ENCODE peak calls at places on chromosomes 11 and 22, in eight cellular contexts. Y, W, D, I, X, A, O and R are unnamed samples.
A peak's percentile ranks its signal among the peaks of the same experiment; 100 is the strongest.

GRCh38 chr11:64817476-64817875 is 7.1 kb upstream of the MEN1 start:
- DNase-seq in W (no peak), I (no peak), A (no peak), O (no peak), Y (no peak), X (no peak), D (no peak), R (no peak)

GRCh38 chr11:129141748-129142475 is 50.2 kb downstream of the ARHGAP32 start:
- DNase-seq in X (no peak), D (no peak), I (no peak), O (no peak), A (no peak), Y (peak; percentile 38), W (no peak), R (peak; percentile 45)

GRCh38 chr11:132623496-132623895 is 908.8 kb downstream of the OPCML start:
- DNase-seq in Y (no peak), I (no peak), D (no peak), A (no peak), W (no peak), X (no peak), O (no peak), R (no peak)

GRCh38 chr11:7936615-7937014 is 4.9 kb downstream of the OR10A3 start:
- DNase-seq in Y (no peak), I (no peak), X (no peak), W (no peak), O (no peak), A (no peak), D (no peak), R (no peak)

GRCh38 chr11:1229471-1230120 is 6.7 kb downstream of the MUC5B start:
- DNase-seq in A (peak; percentile 7), W (no peak), D (no peak), X (no peak), I (peak; percentile 73), Y (no peak), O (peak; percentile 8), R (peak; percentile 44)

GRCh38 chr22:41940853-41941765 is 5.8 kb downstream of the CENPM start:
- DNase-seq in Y (peak; percentile 86), O (peak; percentile 82), D (peak; percentile 82), X (peak; percentile 88), W (peak; percentile 87), A (peak; percentile 66), I (peak; percentile 94), R (peak; percentile 84)

GRCh38 chr22:22593250-22593649 is 34.2 kb upstream of the PRAME start:
- DNase-seq in X (no peak), A (no peak), W (no peak), I (no peak), D (no peak), Y (no peak), O (no peak), R (no peak)

GRCh38 chr11:130478204-130478701 is 29.8 kb downstream of the ADAMTS15 start:
- DNase-seq in O (peak; percentile 80), A (no peak), W (no peak), X (no peak), Y (peak; percentile 95), I (no peak), D (no peak), R (peak; percentile 90)

GRCh38 chr22:25081409-25081824 is 118.2 kb upstream of the CRYBB3 start:
- DNase-seq in D (peak; percentile 28), X (no peak), O (no peak), Y (peak; percentile 39), I (no peak), W (peak; percentile 54), A (peak; percentile 50), R (no peak)

GRCh38 chr11:128627666-128628342 is 40.4 kb upstream of the ETS1 start:
- DNase-seq in W (no peak), A (no peak), O (no peak), I (no peak), Y (no peak), D (no peak), X (no peak), R (no peak)

GRCh38 chr11:46457659-46458058 is 66.1 kb upstream of the CHRM4 start:
- DNase-seq in A (no peak), I (no peak), Y (peak; percentile 54), W (no peak), O (no peak), X (peak; percentile 86), D (no peak), R (no peak)

GRCh38 chr11:46382644-46383403 is 1.4 kb downstream of the MDK start:
- DNase-seq in X (no peak), W (no peak), Y (peak; percentile 69), D (no peak), A (peak; percentile 68), O (no peak), I (no peak), R (peak; percentile 57)

GRCh38 chr22:19765477-19766234 is 5.1 kb downstream of the TBX1 start:
- DNase-seq in A (peak; percentile 70), O (peak; percentile 37), X (no peak), D (no peak), W (peak; percentile 15), Y (peak; percentile 29), I (no peak), R (peak; percentile 41)

GRCh38 chr11:82680252-82680651 is 53.4 kb downstream of the FAM181B start:
- DNase-seq in O (no peak), Y (no peak), A (no peak), I (no peak), D (peak; percentile 34), X (no peak), W (no peak), R (no peak)

GRCh38 chr11:33044281-33044680 is 4.9 kb downstream of the TCP11L1 start:
- DNase-seq in X (no peak), W (no peak), A (no peak), I (no peak), D (no peak), Y (no peak), O (no peak), R (no peak)

GRCh38 chr11:68014157-68014965 is 4.2 kb downstream of the ALDH3B1 start:
- DNase-seq in I (no peak), A (no peak), X (peak; percentile 92), Y (peak; percentile 87), D (no peak), O (no peak), W (no peak), R (peak; percentile 77)

GRCh38 chr11:134045799-134046635 is 22.9 kb upstream of the JAM3 start:
- DNase-seq in I (no peak), D (no peak), A (no peak), W (no peak), O (peak; percentile 50), Y (peak; percentile 18), X (peak; percentile 53), R (peak; percentile 42)

GRCh38 chr11:29153078-29153477 is 863.8 kb downstream of the KCNA4 start:
- DNase-seq in I (no peak), Y (no peak), X (no peak), W (no peak), A (no peak), D (no peak), O (no peak), R (no peak)

GRCh38 chr11:70270877-70271634 is 566 bp downstream of the PPFIA1 start:
- DNase-seq in D (no peak), Y (peak; percentile 68), A (peak; percentile 62), X (peak; percentile 81), W (peak; percentile 41), O (peak; percentile 47), I (no peak), R (peak; percentile 79)

GRCh38 chr22:50151571-50152537 is 18.7 kb upstream of the PANX2 start:
- DNase-seq in W (no peak), X (no peak), O (no peak), A (no peak), I (peak; percentile 71), D (no peak), Y (no peak), R (peak; percentile 21)

GRCh38 chr22:21025763-21026755 is 6.3 kb downstream of the SLC7A4 start:
- DNase-seq in Y (no peak), O (no peak), D (no peak), X (no peak), I (no peak), W (no peak), A (no peak), R (peak; percentile 44)
- H3K27ac ChIP-seq in Y (no peak overlapping the region), O (no peak overlapping the region), D (no peak overlapping the region), X (no peak overlapping the region), I (no peak overlapping the region), W (no peak overlapping the region), A (no peak overlapping the region), R (no peak overlapping the region)

DNA sequence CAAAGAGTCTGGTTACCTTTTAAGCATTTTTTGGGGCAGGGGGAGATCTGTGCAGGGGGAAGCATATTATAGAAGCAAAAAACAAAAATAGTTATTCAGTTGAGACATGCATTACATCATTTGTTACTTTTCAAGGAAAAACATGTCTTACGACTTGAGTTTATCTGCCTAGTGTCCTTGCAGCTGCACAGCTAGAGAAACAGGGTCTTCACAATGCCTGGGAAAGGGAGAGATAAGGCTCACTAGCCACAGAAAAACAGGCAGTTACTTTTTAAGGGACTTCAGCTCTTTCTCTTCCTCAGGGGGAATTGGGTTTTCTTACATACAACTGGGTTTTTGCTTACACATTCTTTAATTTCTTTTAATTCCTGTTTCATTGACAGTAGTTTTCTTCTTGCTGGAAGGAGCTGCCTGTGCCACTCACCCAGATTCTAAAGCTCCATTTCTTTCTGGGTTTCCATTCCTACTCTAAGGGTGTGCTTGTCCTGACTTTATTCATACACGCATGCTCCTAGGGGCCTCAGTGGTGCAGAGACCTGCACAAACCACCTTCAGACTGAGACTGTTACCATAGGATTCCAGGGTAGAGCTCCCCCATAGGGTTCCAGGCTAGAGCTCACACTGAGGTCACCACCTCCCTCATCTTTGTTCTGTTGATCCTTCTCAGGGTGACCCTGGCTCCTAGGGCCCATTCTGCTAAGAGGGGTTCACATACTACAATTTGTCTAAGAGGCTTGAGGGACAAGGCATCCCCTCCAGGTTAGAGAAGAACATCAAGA is 14.7 kb upstream of the UBQLNL start:
- DNase-seq in A (peak; percentile 51), O (no peak), X (no peak), W (no peak), D (no peak), I (no peak), Y (no peak), R (no peak)
- H3K4me1 ChIP-seq in A (no peaks in the 10 kb centered on the region), O (no peaks in the 10 kb centered on the region), X (no peaks in the 10 kb centered on the region), W (no peaks in the 10 kb centered on the region), D (no peaks in the 10 kb centered on the region), I (no peaks in the 10 kb centered on the region), Y (no peaks in the 10 kb centered on the region), R (no peaks in the 10 kb centered on the region)

DNA sequence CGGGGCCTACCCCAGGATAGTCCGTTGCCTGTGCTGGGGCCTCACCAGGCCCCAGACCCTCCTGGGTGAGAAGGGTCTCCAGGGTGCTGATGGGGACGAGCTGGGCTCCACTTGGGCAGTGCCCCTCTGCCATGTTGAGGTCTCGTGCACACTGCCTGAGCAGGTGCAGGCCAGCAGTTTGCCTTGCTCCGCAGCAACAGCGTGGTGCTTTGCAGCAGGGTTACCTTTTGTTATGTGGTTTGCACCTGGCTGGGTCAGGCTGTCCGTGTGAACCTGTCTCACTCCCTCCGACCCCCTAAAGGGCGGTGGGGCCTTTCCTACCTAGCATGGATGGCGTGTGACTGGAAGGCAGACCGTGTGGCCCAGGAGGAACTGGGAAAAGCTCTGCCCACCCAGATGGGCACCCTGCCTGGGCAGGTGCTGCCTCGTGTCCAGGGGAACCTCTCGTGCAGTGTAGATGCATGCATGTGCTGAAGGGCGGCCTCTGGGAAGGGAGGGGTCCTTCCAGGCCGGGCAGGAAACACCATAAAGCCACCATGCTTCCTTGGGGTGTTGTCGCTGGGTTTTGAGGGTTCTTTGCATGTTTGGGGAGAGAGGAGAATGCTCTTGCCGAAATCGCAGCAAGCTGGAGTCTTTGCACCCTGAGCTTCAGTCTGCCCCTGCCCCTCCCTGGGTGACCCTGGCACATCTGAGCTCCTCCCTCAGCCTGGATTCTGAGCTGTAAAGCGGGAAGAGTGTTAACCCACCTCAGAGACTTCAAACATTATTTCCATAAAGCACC is 75.4 kb upstream of the PPARA start:
- DNase-seq in A (no peak), D (no peak), W (no peak), Y (no peak), O (peak; percentile 21), I (peak; percentile 77), X (peak; percentile 69), R (peak; percentile 49)
- H3K27ac ChIP-seq in A (no peak overlapping the region), D (peak overlapping the region; percentile 96), W (no peak overlapping the region), Y (no peak overlapping the region), O (peak overlapping the region; percentile 97), I (peak overlapping the region; percentile 98), X (peak overlapping the region; percentile 98), R (peak overlapping the region; percentile 95)

GRCh38 chr22:43100223-43100622 is 10.3 kb upstream of the BIK start:
- DNase-seq in Y (no peak), W (no peak), X (no peak), A (peak; percentile 25), I (no peak), D (no peak), O (no peak), R (no peak)
- H3K4me1 ChIP-seq in Y (peaks cover 66% of the 10 kb centered on the region), W (no peaks in the 10 kb centered on the region), X (peaks cover 9% of the 10 kb centered on the region), A (peaks cover 19% of the 10 kb centered on the region), I (peaks cover 6% of the 10 kb centered on the region), D (no peaks in the 10 kb centered on the region), O (peaks cover 17% of the 10 kb centered on the region), R (peaks cover 8% of the 10 kb centered on the region)